ENCODE peak calls at places on chromosomes 5 and 9, in four cellular contexts. O is HepG2, H is H1, R is GM12878. F is an unnamed sample. For H3K4me1, the result is how much of the 10 kb centered on the place peaks cover.

GRCh38 chr5:175658299-175659145 is 651 bp downstream of the HRH2 start:
- DNase-seq in R (no peak), H (peak), O (no peak), F (no peak)

GRCh38 chr5:7686794-7687193 is 164.1 kb downstream of the CFAP90 start:
- DNase-seq in H (no peak), O (no peak), R (no peak), F (no peak)

GRCh38 chr5:102581011-102581410 is 82.2 kb upstream of the SLCO6A1 start:
- DNase-seq in H (no peak), O (no peak), R (no peak), F (no peak)

GRCh38 chr5:115415143-115415491 is 118.7 kb upstream of the CCDC112 start:
- DNase-seq in H (no peak), O (peak), R (no peak), F (no peak)

GRCh38 chr9:111501005-111501562 is 16.9 kb upstream of the ECPAS start:
- DNase-seq in O (no peak), H (no peak), R (no peak), F (no peak)

GRCh38 chr5:160360310-160360709 is 10.1 kb downstream of the C1QTNF2 start:
- DNase-seq in R (no peak), O (no peak), H (no peak), F (no peak)

GRCh38 chr9:134624827-134625181 is 16.8 kb upstream of the COL5A1 start:
- DNase-seq in O (no peak), R (no peak), H (no peak), F (no peak)

GRCh38 chr9:106621299-106621920 is 241.6 kb upstream of the ZNF462 start:
- DNase-seq in O (no peak), R (no peak), H (peak), F (no peak)

GRCh38 chr9:26172301-26172700 is 494.1 kb upstream of the TUSC1 start:
- DNase-seq in O (no peak), R (no peak), H (no peak), F (no peak)

GRCh38 chr5:131706278-131706677 is 71.2 kb upstream of the RAPGEF6 start:
- DNase-seq in H (no peak), O (no peak), R (no peak), F (no peak)

GRCh38 chr5:69484891-69485290 is 7.7 kb upstream of the OCLN start:
- DNase-seq in H (no peak), O (peak), R (no peak), F (no peak)

GRCh38 chr5:122615146-122615545 is 159.7 kb upstream of the SNX2 start:
- DNase-seq in H (no peak), R (no peak), O (no peak), F (no peak)

GRCh38 chr9:77457916-77458592 is 190.1 kb downstream of the GNA14 start:
- DNase-seq in O (peak), H (peak), R (no peak), F (peak)

GRCh38 chr5:32047056-32047455 is 127.1 kb downstream of the GOLPH3 start:
- DNase-seq in H (no peak), O (no peak), R (no peak), F (no peak)

GRCh38 chr5:134374234-134374633 is 2.9 kb downstream of the UBE2B start:
- DNase-seq in H (no peak), O (no peak), R (no peak), F (no peak)
- H3K4me1 ChIP-seq in H (under half), O (under half), R (under half), F (under half)

GRCh38 chr9:113509463-113509862 is 45.9 kb downstream of the RGS3 start:
- DNase-seq in R (no peak), O (no peak), H (no peak), F (no peak)
- TF ChIP-seq SUZ12 in R (no peak), O (no peak), H (no peak), F (no peak)

GRCh38 chr9:135719472-135719871 is 17.5 kb downstream of the KCNT1 start:
- DNase-seq in O (no peak), H (no peak), R (no peak), F (no peak)
- H3K4me3 ChIP-seq in O (no peak), H (no peak), R (no peak), F (no peak)

DNA sequence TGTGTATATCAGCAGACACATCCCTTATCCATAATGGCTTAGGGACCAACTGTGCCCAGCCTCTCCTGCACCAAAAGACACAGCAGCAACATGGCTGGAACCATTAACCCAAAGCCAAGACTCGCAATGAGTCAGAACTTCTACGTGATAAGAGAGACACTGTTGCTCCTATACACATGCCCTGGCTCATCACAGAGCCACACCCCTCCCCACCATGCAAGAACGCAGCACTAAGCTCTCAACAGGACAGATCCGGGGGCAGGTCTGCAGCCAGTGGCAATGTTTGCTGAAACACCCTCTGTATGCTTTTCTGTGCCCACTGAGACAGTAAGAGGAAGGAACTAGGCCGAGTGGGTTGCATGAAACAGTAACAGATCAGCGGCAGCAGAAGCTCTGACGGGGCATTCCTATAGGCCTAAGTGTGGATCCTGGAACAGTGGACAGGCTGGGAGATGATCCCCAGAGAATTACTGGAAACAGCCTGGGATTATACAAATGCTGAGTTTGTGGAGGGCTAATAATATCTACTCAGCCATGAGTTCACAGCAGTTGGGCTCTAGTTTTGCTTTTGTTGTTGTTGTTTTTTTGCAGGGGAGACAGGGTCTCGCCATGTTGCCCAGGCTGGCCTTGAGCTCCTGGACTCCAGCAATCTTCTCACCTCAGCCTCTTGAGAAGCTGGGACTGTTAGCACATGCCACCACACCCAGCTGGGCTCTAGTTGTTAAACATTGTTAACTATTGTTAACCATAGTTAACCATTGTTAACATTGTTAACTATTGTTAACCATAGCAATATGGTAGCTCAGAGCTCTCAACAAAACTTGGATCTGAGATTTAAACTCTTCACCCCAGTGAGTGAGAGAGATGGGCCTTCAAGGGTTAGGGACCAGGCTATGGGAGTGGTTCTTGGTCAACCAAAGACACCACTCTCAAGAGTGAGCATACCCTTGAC is 41.0 kb downstream of the B4GALT1 start:
- DNase-seq in H (no peak), R (no peak), O (no peak), F (no peak)
- H3K4me1 ChIP-seq in H (under half), R (under half), O (under half), F (under half)

GRCh38 chr9:4131946-4132345 is 167.9 kb downstream of the GLIS3 start:
- DNase-seq in O (no peak), R (no peak), H (no peak), F (no peak)

GRCh38 chr9:4128876-4129275 is 171.0 kb downstream of the GLIS3 start:
- DNase-seq in H (no peak), R (no peak), O (no peak), F (no peak)

GRCh38 chr9:4127873-4128272 is 172.0 kb downstream of the GLIS3 start:
- DNase-seq in O (no peak), R (no peak), H (no peak), F (no peak)

GRCh38 chr9:4126996-4127395 is 172.9 kb downstream of the GLIS3 start:
- DNase-seq in R (no peak), O (no peak), H (no peak), F (no peak)

DNA sequence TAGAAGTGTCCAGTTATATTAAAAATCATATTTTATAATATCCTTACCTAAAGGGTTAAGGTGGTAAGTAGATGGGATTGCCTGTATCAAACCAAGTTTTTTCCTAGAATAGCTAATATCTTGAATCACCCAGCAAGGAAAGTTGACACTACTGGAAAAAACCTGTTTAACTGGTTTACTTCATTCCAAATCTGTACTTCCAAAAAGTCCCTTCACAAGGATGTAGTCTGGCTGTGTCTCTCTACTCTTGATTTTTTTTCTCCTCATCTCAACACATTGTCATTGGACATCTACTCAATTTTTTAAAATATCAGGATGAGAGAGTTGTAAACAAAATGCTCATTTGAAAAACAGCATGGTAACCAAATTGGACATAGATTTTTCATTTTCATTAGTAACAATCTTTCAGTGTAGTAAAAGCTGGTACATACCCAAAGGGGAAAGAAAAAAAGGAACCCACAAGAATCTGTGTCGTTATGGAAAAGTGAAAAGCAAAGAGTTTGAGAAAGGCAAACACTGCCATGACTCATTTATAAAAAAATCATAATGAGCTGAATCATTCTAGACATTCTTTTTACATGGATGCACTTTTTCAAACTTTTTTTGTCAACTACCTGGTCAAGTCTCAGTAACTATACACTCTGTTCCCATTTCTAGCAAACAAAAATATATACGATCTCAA is 173.5 kb downstream of the GLIS3 start:
- DNase-seq in H (no peak), O (no peak), R (no peak), F (no peak)
- TF ChIP-seq SUZ12 in H (no peak), O (no peak), R (no peak), F (no peak)

F was measured in NT2/D1.